ENCODE peak calls at places on chromosomes 13 and 19, in nine cellular contexts. K, S, H, M, F, D, N, G and X are unnamed samples.

GRCh38 chr13:28012383-28012782 is 23.9 kb upstream of the URAD start:
- DNase-seq in K (no peak), S (no peak), H (no peak), M (no peak), F (no peak), D (no peak), N (no peak), G (peak), X (no peak)

GRCh38 chr19:1387684-1388636 is 4.3 kb downstream of the NDUFS7 start:
- DNase-seq in K (no peak), S (no peak), H (no peak), M (no peak), F (no peak), D (no peak), N (no peak), G (no peak), X (no peak)

GRCh38 chr19:18294467-18294864 is 13.0 kb upstream of the JUND start:
- DNase-seq in K (peak), S (no peak), H (peak), M (peak), F (no peak), D (peak), N (no peak), G (no peak), X (no peak)

GRCh38 chr19:4077800-4078683 is 11.3 kb upstream of the ZBTB7A start:
- DNase-seq in K (peak), S (peak), H (no peak), M (no peak), F (no peak), D (peak), N (no peak), G (no peak), X (peak)

GRCh38 chr19:29560313-29561075 is 34.7 kb downstream of the VSTM2B start:
- DNase-seq in K (no peak), S (no peak), H (no peak), M (no peak), F (no peak), D (no peak), N (no peak), G (no peak), X (no peak)

GRCh38 chr13:48595330-48596127 is 58.2 kb upstream of the CYSLTR2 start:
- DNase-seq in K (no peak), S (peak), H (no peak), M (no peak), F (peak), D (peak), N (no peak), G (peak), X (peak)

GRCh38 chr13:107339209-107339608 is 771.3 kb upstream of the ARGLU1 start:
- DNase-seq in K (no peak), S (no peak), H (no peak), M (no peak), F (no peak), D (no peak), N (no peak), G (peak), X (peak)

GRCh38 chr19:39871362-39871761 is 25.2 kb upstream of the FBL start:
- DNase-seq in K (no peak), S (no peak), H (no peak), M (no peak), F (no peak), D (no peak), N (no peak), G (no peak), X (no peak)

GRCh38 chr13:59531571-59532091 is 632.1 kb downstream of the DIAPH3 start:
- DNase-seq in K (no peak), S (peak), H (peak), M (no peak), F (peak), D (peak), N (no peak), G (peak), X (peak)

GRCh38 chr19:4455742-4456565 is 1.6 kb downstream of the UBXN6 start:
- DNase-seq in K (no peak), S (no peak), H (no peak), M (no peak), F (no peak), D (peak), N (peak), G (peak), X (peak)